ENCODE peak calls at places on chromosomes 3 and 15, in ten cellular contexts. A, J, R, V, G, M, S, D, O and K are unnamed samples.
A peak's percentile ranks its signal among the peaks of the same experiment; 100 is the strongest.

GRCh38 chr3:108035751-108036150 is 55.1 kb downstream of the CD47 start:
- DNase-seq in D (no peak), O (no peak), M (no peak), V (no peak), R (no peak), J (no peak), G (no peak), S (no peak), A (no peak), K (no peak)

GRCh38 chr3:11662392-11662990 is 18.8 kb upstream of the VGLL4 start:
- DNase-seq in A (no peak), S (no peak), O (no peak), J (no peak), R (peak; percentile 50), D (no peak), M (no peak), G (no peak), V (no peak), K (no peak)

GRCh38 chr15:35876762-35877161 is 330.8 kb upstream of the DPH6 start:
- DNase-seq in S (no peak), M (no peak), R (no peak), V (no peak), G (no peak), D (no peak), J (no peak), O (no peak), A (no peak), K (no peak)

GRCh38 chr3:156918746-156919145 is 92.6 kb downstream of the LEKR1 start:
- DNase-seq in R (peak; percentile 27), O (no peak), S (no peak), J (no peak), V (no peak), D (no peak), G (no peak), M (no peak), A (no peak), K (no peak)

GRCh38 chr15:40344631-40345120 is 3.9 kb upstream of the CCDC9B start:
- DNase-seq in A (no peak), V (peak; percentile 66), R (peak; percentile 61), S (peak; percentile 81), O (no peak), D (peak; percentile 69), G (no peak), M (no peak), J (peak; percentile 63), K (peak; percentile 93)

GRCh38 chr3:177281292-177281942 is 84.1 kb upstream of the TBL1XR1 start:
- DNase-seq in G (peak; percentile 77), D (no peak), M (no peak), J (no peak), S (no peak), O (no peak), R (no peak), A (no peak), V (no peak), K (peak; percentile 41)

GRCh38 chr15:68316061-68316804 is 38.7 kb downstream of the FEM1B start:
- DNase-seq in G (no peak), J (no peak), M (no peak), S (peak; percentile 37), A (no peak), D (no peak), V (no peak), O (no peak), R (no peak), K (no peak)

GRCh38 chr3:71584216-71585061 is 911 bp upstream of the FOXP1 start:
- DNase-seq in M (no peak), G (peak; percentile 40), J (peak; percentile 46), S (peak; percentile 62), A (peak; percentile 40), V (peak; percentile 48), O (no peak), R (no peak), D (peak; percentile 61), K (peak; percentile 72)